ENCODE peak calls at places on chromosomes 4 and X, in eight cellular contexts. P is endothelial cell; C is vagina; B is HCT116; W is GM12878; I is suprapubic skin; J is CD8-positive, alpha-beta T cell; L is OCI-LY7. K is an unnamed sample.

GRCh38 chrX:97898798-97899197 is 1015.1 kb downstream of the RPA4 start:
- DNase-seq in P (no peak), C (no peak), B (no peak), W (no peak), I (no peak), J (no peak), L (no peak), K (no peak)

GRCh38 chrX:82218361-82218760 is 1016.5 kb downstream of the SH3BGRL start:
- DNase-seq in P (no peak), C (no peak), B (no peak), W (peak), I (no peak), J (no peak), L (peak), K (no peak)

GRCh38 chr4:94489075-94489474 is 37.3 kb downstream of the PDLIM5 start:
- DNase-seq in P (no peak), C (no peak), B (no peak), W (no peak), I (no peak), J (no peak), L (no peak), K (no peak)

GRCh38 chrX:49958727-49959126 is 36.3 kb downstream of the CLCN5 start:
- DNase-seq in P (no peak), C (no peak), B (no peak), W (no peak), I (no peak), J (no peak), L (no peak), K (no peak)

GRCh38 chr4:156968479-156968984 is 3.1 kb downstream of the PDGFC start:
- DNase-seq in P (peak), C (no peak), B (peak), W (no peak), I (peak), J (no peak), L (peak), K (peak)

GRCh38 chrX:110066488-110067225 is 63.7 kb downstream of the TMEM164 start:
- DNase-seq in P (no peak), C (no peak), B (no peak), W (no peak), I (no peak), J (no peak), L (no peak), K (no peak)

GRCh38 chrX:12138366-12139313 is at the start of gene FRMPD4:
- DNase-seq in P (peak), C (no peak), B (no peak), W (no peak), I (no peak), J (no peak), L (no peak), K (peak)

GRCh38 chrX:37716502-37717068 is 31.0 kb downstream of the XK start:
- DNase-seq in P (no peak), C (no peak), B (no peak), W (no peak), I (no peak), J (no peak), L (no peak), K (no peak)

GRCh38 chr4:40515037-40515397 is 114.6 kb downstream of the RBM47 start:
- DNase-seq in P (no peak), C (no peak), B (no peak), W (no peak), I (no peak), J (no peak), L (no peak), K (no peak)

GRCh38 chr4:33780952-33781655 is 2463.2 kb downstream of the ARAP2 start:
- DNase-seq in P (no peak), C (no peak), B (peak), W (no peak), I (no peak), J (no peak), L (no peak), K (no peak)

GRCh38 chrX:40083120-40083978 is 14.4 kb downstream of the BCOR start:
- DNase-seq in P (no peak), C (no peak), B (no peak), W (no peak), I (no peak), J (no peak), L (no peak), K (no peak)

GRCh38 chr4:73885570-73886230 is 16.5 kb downstream of the CXCL1 start:
- DNase-seq in P (no peak), C (no peak), B (no peak), W (no peak), I (no peak), J (no peak), L (no peak), K (no peak)

GRCh38 chr4:32562010-32562409 is 1841.8 kb downstream of the PCDH7 start:
- DNase-seq in P (no peak), C (no peak), B (no peak), W (no peak), I (no peak), J (no peak), L (no peak), K (no peak)

GRCh38 chrX:19869195-19869594 is 18.2 kb downstream of the SH3KBP1 start:
- DNase-seq in P (no peak), C (no peak), B (no peak), W (no peak), I (no peak), J (no peak), L (peak), K (no peak)

GRCh38 chr4:42271096-42271495 is 118.6 kb upstream of the BEND4 start:
- DNase-seq in P (no peak), C (no peak), B (no peak), W (no peak), I (no peak), J (no peak), L (no peak), K (no peak)

GRCh38 chr4:144300616-144301015 is 160.1 kb upstream of the GYPA start:
- DNase-seq in P (no peak), C (no peak), B (no peak), W (no peak), I (no peak), J (no peak), L (no peak), K (no peak)

GRCh38 chr4:168409089-168409801 is 71.0 kb downstream of the DDX60L start:
- DNase-seq in P (no peak), C (no peak), B (no peak), W (no peak), I (no peak), J (no peak), L (no peak), K (no peak)

GRCh38 chr4:188955066-188955465 is 815.8 kb downstream of the TRIML1 start:
- DNase-seq in P (no peak), C (no peak), B (no peak), W (no peak), I (no peak), J (no peak), L (no peak), K (no peak)

GRCh38 chrX:120769576-120770341 is 105.9 kb downstream of the CT47B1 start:
- DNase-seq in P (no peak), C (no peak), B (peak), W (no peak), I (no peak), J (no peak), L (peak), K (no peak)

GRCh38 chr4:174467107-174467506 is 55.2 kb downstream of the HPGD start:
- DNase-seq in P (no peak), C (no peak), B (no peak), W (no peak), I (no peak), J (no peak), L (no peak), K (no peak)

GRCh38 chrX:87846956-87847355 is 329.4 kb downstream of the KLHL4 start:
- DNase-seq in P (no peak), C (no peak), B (no peak), W (no peak), I (no peak), J (no peak), L (no peak), K (no peak)

GRCh38 chr4:105765690-105766407 is 57.3 kb downstream of the GSTCD start:
- DNase-seq in P (no peak), C (no peak), B (peak), W (no peak), I (no peak), J (no peak), L (no peak), K (no peak)

GRCh38 chrX:44308869-44309268 is 34.6 kb downstream of the EFHC2 start:
- DNase-seq in P (no peak), C (no peak), B (no peak), W (no peak), I (no peak), J (no peak), L (no peak), K (no peak)

DNA sequence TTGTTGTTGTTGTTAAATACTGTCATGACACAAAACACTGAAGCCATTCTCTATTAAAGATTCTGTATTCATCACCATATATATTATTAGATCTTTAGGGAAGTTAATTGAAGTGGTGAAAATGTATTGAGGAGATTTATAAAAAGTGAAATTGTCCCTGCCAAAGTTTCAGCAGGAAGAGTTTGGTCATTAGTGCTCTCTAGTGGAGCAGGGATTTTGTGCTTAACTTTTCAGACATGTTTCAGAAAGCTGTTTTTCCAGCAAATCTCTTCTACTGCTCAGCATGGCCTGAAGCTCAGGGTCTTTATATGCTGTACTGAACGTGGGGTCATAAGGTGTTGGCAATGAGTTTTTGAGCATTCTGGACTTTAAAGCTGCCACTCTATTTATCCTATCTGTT is 36.7 kb upstream of the CXXC4 start:
- DNase-seq in P (no peak), C (no peak), B (no peak), W (no peak), I (no peak), J (no peak), L (no peak), K (no peak)
- TF ChIP-seq CTCF in P (no peak), C (no peak), B (no peak), W (peak), I (no peak), J (no peak), L (no peak), K (no peak)

DNA sequence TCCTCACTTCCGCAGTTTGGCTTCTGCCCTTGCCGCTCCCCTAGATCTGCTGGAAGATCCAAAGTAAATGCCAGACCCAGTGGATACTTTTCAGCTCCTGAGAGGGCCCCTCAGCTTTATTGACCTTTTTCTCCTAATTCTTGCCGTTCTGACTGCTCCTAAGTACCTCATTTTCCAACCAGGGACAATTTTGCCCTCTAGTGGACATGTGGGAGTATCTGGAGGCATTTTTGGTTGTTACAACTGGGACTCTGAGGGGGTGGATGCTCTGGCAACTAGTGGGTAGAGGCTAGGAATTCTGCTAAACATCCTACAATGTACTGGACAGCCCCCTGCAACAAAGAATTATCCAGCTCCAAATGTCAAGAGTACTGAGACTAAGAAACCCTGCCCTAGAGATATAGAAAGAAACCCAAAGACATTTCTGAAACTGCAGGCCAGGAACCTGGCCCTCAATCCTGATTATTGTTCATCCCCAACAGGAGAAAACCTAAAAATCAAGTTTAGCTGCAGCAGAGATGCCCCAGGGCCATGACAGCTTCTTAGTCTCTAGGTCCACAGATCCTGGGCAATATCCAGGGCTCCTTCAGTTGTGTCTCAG is 3.4 kb downstream of the TEX13B start:
- DNase-seq in P (no peak), C (no peak), B (peak), W (no peak), I (no peak), J (no peak), L (peak), K (no peak)
- TF ChIP-seq CTCF in P (peak), C (no peak), B (peak), W (peak), I (no peak), J (no peak), L (peak), K (peak)

GRCh38 chrX:41442824-41443560 is 4.2 kb upstream of the NYX start:
- DNase-seq in P (no peak), C (no peak), B (no peak), W (no peak), I (no peak), J (no peak), L (peak), K (no peak)
- TF ChIP-seq CTCF in P (no peak), C (no peak), B (no peak), W (no peak), I (no peak), J (no peak), L (no peak), K (no peak)

DNA sequence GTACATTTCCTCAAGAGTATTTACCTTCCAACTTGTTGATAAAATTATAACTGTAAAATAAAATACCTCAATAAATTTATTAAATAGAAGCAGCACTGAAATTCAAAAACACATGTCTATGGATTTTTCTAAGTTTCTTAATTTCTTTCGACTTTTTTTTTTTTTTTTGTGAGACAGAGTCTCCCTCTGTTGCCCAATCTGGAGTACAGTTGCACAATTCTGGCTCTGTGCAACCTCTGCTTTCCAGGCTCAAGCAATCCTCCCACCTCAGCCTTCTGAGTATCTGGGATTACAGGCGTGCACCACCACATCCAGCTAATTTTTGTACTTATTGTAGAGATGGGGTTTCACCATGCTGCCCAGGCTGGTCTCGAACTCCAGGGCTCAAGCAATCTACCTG is 79.8 kb downstream of the IQCM start:
- DNase-seq in P (no peak), C (no peak), B (no peak), W (no peak), I (no peak), J (no peak), L (no peak), K (no peak)
- TF ChIP-seq CTCF in P (no peak), C (no peak), B (peak), W (no peak), I (no peak), J (no peak), L (no peak), K (no peak)

GRCh38 chr4:17132226-17132625 is 233.8 kb upstream of the LDB2 start:
- DNase-seq in P (no peak), C (no peak), B (no peak), W (no peak), I (no peak), J (no peak), L (no peak), K (no peak)
- TF ChIP-seq CTCF in P (no peak), C (no peak), B (no peak), W (no peak), I (no peak), J (no peak), L (no peak), K (no peak)

DNA sequence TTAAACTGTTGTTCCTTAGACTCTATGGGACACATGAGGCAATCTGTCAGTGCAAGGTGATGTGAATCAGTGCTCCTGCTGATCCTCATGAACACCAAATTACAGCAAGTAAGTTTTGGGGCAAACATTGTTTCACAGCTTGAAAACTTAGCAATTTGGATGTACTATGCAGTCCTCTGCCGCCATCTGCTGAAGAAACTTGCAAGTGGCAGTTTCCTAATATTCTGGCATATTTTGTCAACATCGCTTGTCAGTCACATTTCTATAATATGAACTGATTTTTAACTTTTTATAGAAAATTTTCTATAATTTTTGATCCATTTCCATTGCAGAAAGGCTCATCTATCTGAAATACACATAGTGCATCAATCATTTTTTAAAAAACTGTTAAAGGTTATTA is 56.3 kb downstream of the ZAR1 start:
- DNase-seq in P (peak), C (no peak), B (peak), W (peak), I (no peak), J (peak), L (peak), K (no peak)
- TF ChIP-seq CTCF in P (peak), C (no peak), B (peak), W (peak), I (peak), J (peak), L (peak), K (peak)

GRCh38 chrX:71625471-71625870 is 7.2 kb upstream of the CXCR3 start:
- DNase-seq in P (no peak), C (no peak), B (no peak), W (no peak), I (no peak), J (no peak), L (no peak), K (no peak)

GRCh38 chrX:71629467-71629866 is 11.2 kb upstream of the CXCR3 start:
- DNase-seq in P (no peak), C (no peak), B (no peak), W (no peak), I (no peak), J (no peak), L (peak), K (no peak)

GRCh38 chrX:71627588-71628404 is 9.5 kb upstream of the CXCR3 start:
- DNase-seq in P (no peak), C (no peak), B (no peak), W (no peak), I (peak), J (no peak), L (no peak), K (no peak)

GRCh38 chrX:71623714-71624113 is 5.4 kb upstream of the CXCR3 start:
- DNase-seq in P (no peak), C (no peak), B (no peak), W (no peak), I (peak), J (no peak), L (no peak), K (no peak)

DNA sequence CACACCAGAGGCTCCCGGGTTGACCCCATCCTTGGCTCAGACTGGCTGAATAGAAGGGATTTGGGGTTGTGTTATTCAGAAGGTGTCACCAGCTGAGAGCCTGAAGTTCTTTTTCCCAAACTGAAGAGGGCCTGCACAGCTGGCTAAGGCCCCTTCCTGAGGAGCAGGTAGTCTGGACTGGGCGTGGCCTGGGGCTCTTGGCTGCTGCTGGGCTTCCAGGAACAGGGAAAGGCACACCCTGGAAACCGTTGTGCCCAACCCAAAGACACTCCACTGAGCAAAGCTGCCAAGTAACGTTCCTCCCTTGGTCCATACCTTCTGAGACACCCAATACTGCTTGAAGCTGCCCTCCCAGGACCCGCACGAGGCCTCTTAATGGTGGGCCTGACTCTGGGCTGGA is 8.3 kb upstream of the CXCR3 start:
- DNase-seq in P (no peak), C (no peak), B (no peak), W (no peak), I (no peak), J (no peak), L (no peak), K (no peak)
- TF ChIP-seq CTCF in P (no peak), C (no peak), B (no peak), W (no peak), I (no peak), J (no peak), L (no peak), K (no peak)